ENCODE peak calls at places on chromosomes 6 and 20, in seven cellular contexts. V, Y, G, S, T, X and H are unnamed samples.

GRCh38 chr20:818001-818664 is 15.4 kb upstream of the FAM110A start:
- DNase-seq in G (no peak), X (no peak), S (no peak), Y (no peak), T (no peak), V (no peak), H (peak; percentile 37)

GRCh38 chr6:7727951-7728854 is 2.3 kb downstream of the BMP6 start:
- DNase-seq in X (peak; percentile 22), Y (peak; percentile 80), V (peak; percentile 76), S (peak; percentile 29), T (peak; percentile 54), G (peak; percentile 18), H (peak; percentile 69)

GRCh38 chr6:3427740-3428085 is 29.1 kb downstream of the SLC22A23 start:
- DNase-seq in G (no peak), Y (no peak), V (no peak), T (no peak), S (no peak), X (no peak), H (peak; percentile 78)

GRCh38 chr6:166046232-166046631 is 121.4 kb downstream of the TBXT start:
- DNase-seq in X (no peak), G (no peak), Y (no peak), S (no peak), T (no peak), V (no peak), H (peak; percentile 94)

GRCh38 chr6:131948221-131948661 is 2.9 kb downstream of the CCN2 start:
- DNase-seq in V (no peak), Y (no peak), S (no peak), G (no peak), X (no peak), T (no peak), H (peak; percentile 48)

GRCh38 chr6:33673847-33674246 is 37.7 kb downstream of the UQCC2 start:
- DNase-seq in Y (peak; percentile 73), X (no peak), G (no peak), S (no peak), T (no peak), V (no peak), H (no peak)

GRCh38 chr6:163438940-163439335 is 24.4 kb downstream of the QKI start:
- DNase-seq in V (no peak), G (peak; percentile 16), X (no peak), S (peak; percentile 48), Y (no peak), T (peak; percentile 75), H (peak; percentile 28)

GRCh38 chr6:12963566-12963965 is 247.0 kb downstream of the PHACTR1 start:
- DNase-seq in T (no peak), V (no peak), X (no peak), Y (no peak), S (no peak), G (no peak), H (no peak)

GRCh38 chr20:6492396-6493055 is 275.0 kb upstream of the BMP2 start:
- DNase-seq in Y (no peak), V (peak; percentile 27), S (no peak), X (no peak), T (peak; percentile 64), G (peak; percentile 78), H (no peak)

GRCh38 chr6:113457156-113457555 is 400.0 kb upstream of the MARCKS start:
- DNase-seq in S (no peak), G (peak; percentile 21), Y (no peak), V (no peak), X (no peak), T (no peak), H (peak; percentile 68)

GRCh38 chr6:30881987-30882763 is 2.1 kb upstream of the DDR1 start:
- DNase-seq in S (peak; percentile 15), G (peak; percentile 56), T (no peak), V (peak; percentile 85), Y (peak; percentile 75), X (peak; percentile 48), H (peak; percentile 14)

GRCh38 chr20:4563534-4563933 is 158.2 kb upstream of the PRND start:
- DNase-seq in T (peak; percentile 52), S (no peak), V (peak; percentile 70), X (no peak), G (peak; percentile 69), Y (peak; percentile 56), H (peak; percentile 85)

GRCh38 chr6:158781692-158782373 is 37.3 kb downstream of the EZR start:
- DNase-seq in Y (no peak), X (no peak), S (no peak), T (no peak), G (no peak), V (no peak), H (no peak)

GRCh38 chr6:56536536-56536935 is 106.2 kb downstream of the DST start:
- DNase-seq in T (no peak), S (no peak), V (no peak), Y (no peak), X (no peak), G (no peak), H (peak; percentile 43)

GRCh38 chr6:108630050-108630714 is 69.5 kb downstream of the FOXO3 start:
- DNase-seq in V (no peak), G (no peak), Y (no peak), T (no peak), X (no peak), S (no peak), H (no peak)

GRCh38 chr6:100633096-100633766 is 168.5 kb upstream of the SIM1 start:
- DNase-seq in V (no peak), S (no peak), T (no peak), X (no peak), Y (peak; percentile 10), G (peak; percentile 26), H (peak; percentile 96)

GRCh38 chr6:25103603-25104002 is 167.8 kb upstream of the RIPOR2 start:
- DNase-seq in S (no peak), X (no peak), V (no peak), Y (no peak), G (no peak), T (no peak), H (no peak)

GRCh38 chr6:13990830-13991229 is 66.1 kb downstream of the RNF182 start:
- DNase-seq in X (no peak), G (no peak), V (no peak), S (no peak), Y (no peak), T (no peak), H (no peak)

DNA sequence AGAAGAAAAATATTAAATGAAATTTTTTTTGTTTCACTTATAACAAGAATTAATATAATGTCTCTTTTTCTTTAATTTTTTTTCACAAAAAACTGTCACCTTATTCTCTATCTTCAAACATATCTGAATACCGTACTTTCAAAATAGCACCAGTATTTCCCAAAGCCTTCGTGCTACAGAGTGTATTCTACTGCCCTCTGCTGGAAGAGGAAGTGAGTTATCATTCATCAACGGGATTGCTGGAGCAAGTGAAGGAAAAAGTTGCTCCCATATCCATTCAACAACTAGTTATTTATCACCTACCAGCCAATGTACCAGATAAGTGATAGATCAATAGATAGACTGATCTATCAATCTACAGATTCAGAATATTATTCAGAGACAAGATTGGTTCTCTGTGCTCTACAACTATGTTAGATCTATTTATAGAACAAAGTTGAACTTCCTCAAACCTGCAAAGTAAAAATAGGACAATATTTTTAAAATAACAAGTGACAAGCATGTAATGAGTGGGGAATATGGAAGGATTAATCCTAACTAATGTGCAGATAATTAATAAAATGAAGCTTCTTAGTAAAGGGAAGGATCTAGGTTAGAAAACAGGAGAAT is 26.7 kb upstream of the TFAP2B start:
- DNase-seq in Y (peak; percentile 79), X (peak; percentile 54), S (peak; percentile 59), G (peak; percentile 78), T (peak; percentile 46), V (peak; percentile 87), H (peak; percentile 75)
- TF ChIP-seq EZH2phosphoT487 in Y (no peak), X (no peak), S (no peak), G (no peak), T (no peak), V (no peak), H (no peak)

GRCh38 chr20:24960302-24960801 is 11.3 kb downstream of the CST7 start:
- DNase-seq in V (no peak), T (no peak), Y (no peak), G (no peak), X (no peak), S (no peak), H (no peak)

GRCh38 chr20:24962182-24962492 is 13.1 kb downstream of the CST7 start:
- DNase-seq in G (no peak), V (no peak), T (no peak), S (no peak), X (no peak), Y (no peak), H (no peak)

GRCh38 chr20:24962510-24962909 is 13.4 kb downstream of the CST7 start:
- DNase-seq in G (no peak), X (no peak), T (no peak), Y (no peak), V (no peak), S (no peak), H (no peak)

GRCh38 chr20:24960861-24961260 is 11.8 kb downstream of the CST7 start:
- DNase-seq in V (no peak), X (no peak), S (no peak), T (no peak), G (no peak), Y (no peak), H (no peak)

DNA sequence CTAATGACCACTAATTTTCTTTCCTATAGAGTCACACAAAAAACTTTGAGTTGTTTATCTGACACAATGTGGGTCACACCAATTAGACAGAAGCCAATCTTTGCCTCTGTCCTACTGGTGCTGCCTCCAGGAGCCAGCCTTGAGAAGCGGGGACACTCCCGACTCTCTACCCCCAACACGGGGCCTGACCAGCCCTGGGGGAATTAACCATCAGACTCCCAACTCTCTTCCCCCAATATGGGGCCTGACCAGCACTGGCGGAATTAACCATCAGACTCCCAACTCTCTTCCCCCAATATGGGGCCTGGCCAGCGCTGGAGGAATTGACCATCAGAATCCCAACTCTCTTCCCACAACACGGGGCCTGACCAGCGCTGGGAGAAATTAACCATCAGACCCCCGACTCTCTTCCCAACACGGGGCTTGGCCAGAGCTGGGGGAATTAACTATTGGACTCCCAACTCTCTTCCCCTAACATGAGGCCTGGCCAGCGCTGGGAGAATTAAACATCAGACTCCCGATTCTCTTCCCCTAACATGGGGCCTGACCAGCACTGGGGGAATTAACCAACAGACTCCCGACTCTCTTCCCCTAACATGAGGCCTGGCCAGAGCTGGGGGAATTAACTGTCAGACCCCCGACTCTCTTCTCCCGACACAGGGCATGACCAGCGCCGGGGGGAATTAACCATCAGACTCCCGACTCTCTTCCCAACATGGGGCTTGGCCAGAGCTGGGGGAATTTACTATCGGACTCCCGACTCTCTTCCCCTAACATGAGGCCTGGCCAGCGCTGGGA is 12.5 kb downstream of the CST7 start:
- DNase-seq in Y (no peak), G (no peak), T (no peak), V (no peak), X (no peak), S (no peak), H (no peak)
- H3K4me1 ChIP-seq in Y (no peaks in the 10 kb centered on the region), G (no peaks in the 10 kb centered on the region), T (no peaks in the 10 kb centered on the region), V (no peaks in the 10 kb centered on the region), X (no peaks in the 10 kb centered on the region), S (no peaks in the 10 kb centered on the region), H (no peaks in the 10 kb centered on the region)

GRCh38 chr20:31716818-31717477 is 5.7 kb downstream of the BCL2L1 start:
- DNase-seq in S (no peak), G (no peak), V (no peak), T (no peak), X (no peak), Y (no peak), H (no peak)
- H3K4me3 ChIP-seq in S (peak overlapping the region; percentile 81), G (no peak overlapping the region), V (no peak overlapping the region), T (peak overlapping the region; percentile 65), X (peak overlapping the region; percentile 95), Y (no peak overlapping the region), H (peak overlapping the region; percentile 18)

DNA sequence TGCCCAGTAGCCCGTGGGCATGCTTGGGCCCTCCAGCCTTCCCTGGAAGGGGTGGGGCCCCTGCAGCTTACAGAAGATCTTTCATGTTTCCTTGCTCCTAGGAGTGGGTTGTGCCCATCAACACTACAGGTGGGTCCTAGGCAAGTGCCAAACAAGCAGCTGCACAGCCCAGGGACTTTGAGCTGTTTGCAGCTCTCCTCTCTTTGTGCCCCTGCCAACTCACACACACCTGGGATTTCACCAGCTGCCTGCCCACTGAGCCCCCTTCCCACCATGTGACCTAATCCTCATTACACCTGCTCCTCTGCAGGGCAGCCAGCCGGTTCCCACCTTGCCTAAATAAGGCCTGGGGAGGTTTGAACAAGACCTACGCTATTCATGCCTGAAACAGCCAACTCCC is 92.7 kb upstream of the SOX4 start:
- DNase-seq in T (no peak), V (no peak), S (no peak), X (no peak), G (no peak), Y (no peak), H (no peak)
- TF ChIP-seq EZH2phosphoT487 in T (no peak), V (no peak), S (no peak), X (no peak), G (no peak), Y (no peak), H (no peak)